ENCODE peak calls at places on chromosome 22, in nine cellular contexts. B is IMR-90, W is mucosa of descending colon, H is body of pancreas, R is HCT116, E is cardiac muscle cell, V is MM.1S, O is heart left ventricle, D is mammary epithelial cell. I is an unnamed sample.

GRCh38 chr22:35353318-35353717 is 27.6 kb upstream of the HMOX1 start:
- DNase-seq in O (peak; percentile 59), R (no peak), V (no peak), E (no peak), B (no peak), D (no peak), H (no peak), W (no peak), I (no peak)

GRCh38 chr22:37982151-37982838 is 2.1 kb downstream of the SOX10 start:
- DNase-seq in V (no peak), W (no peak), R (no peak), B (no peak), D (no peak), E (no peak), O (no peak), H (no peak), I (no peak)

GRCh38 chr22:24189249-24190158 is 8.2 kb downstream of the SUSD2 start:
- DNase-seq in H (peak; percentile 78), B (peak; percentile 50), D (peak; percentile 60), R (no peak), E (peak; percentile 81), O (peak; percentile 77), W (peak; percentile 82), V (peak; percentile 48), I (peak; percentile 45)

GRCh38 chr22:30185129-30185528 is 61.4 kb downstream of the LIF start:
- DNase-seq in E (no peak), B (peak; percentile 71), D (no peak), W (no peak), H (peak; percentile 21), V (no peak), R (no peak), O (no peak), I (no peak)

GRCh38 chr22:26548303-26548702 is 36.0 kb upstream of the TFIP11 start:
- DNase-seq in O (no peak), E (no peak), B (no peak), H (no peak), R (no peak), D (no peak), V (no peak), W (no peak), I (no peak)

GRCh38 chr22:24583221-24583971 is 9.5 kb downstream of the LRRC75B start:
- DNase-seq in H (peak; percentile 48), R (no peak), O (no peak), D (no peak), V (no peak), E (peak; percentile 64), B (peak; percentile 15), W (peak; percentile 43), I (peak; percentile 22)

GRCh38 chr22:24431309-24432034 is 4.1 kb downstream of the ADORA2A start:
- DNase-seq in B (no peak), D (no peak), E (no peak), R (no peak), H (no peak), O (peak; percentile 24), W (no peak), V (no peak), I (no peak)

GRCh38 chr22:40409613-40410113 is 39.3 kb downstream of the SGSM3 start:
- DNase-seq in V (no peak), D (no peak), H (no peak), R (no peak), W (no peak), O (no peak), E (no peak), B (no peak), I (no peak)

GRCh38 chr22:39317084-39317755 is 2.2 kb downstream of the RPL3 start:
- DNase-seq in V (peak; percentile 72), H (peak; percentile 64), B (no peak), D (no peak), O (no peak), E (no peak), R (no peak), W (peak; percentile 47), I (no peak)

GRCh38 chr22:35835998-35836691 is 118.5 kb downstream of the APOL5 start:
- DNase-seq in R (peak; percentile 68), V (no peak), E (peak; percentile 91), D (peak; percentile 80), O (peak; percentile 69), H (peak; percentile 58), W (peak; percentile 64), B (peak; percentile 86), I (peak; percentile 92)

GRCh38 chr22:23213581-23214341 is 33.5 kb downstream of the BCR start:
- DNase-seq in D (no peak), W (no peak), E (no peak), H (no peak), R (no peak), O (no peak), V (no peak), B (no peak), I (no peak)

GRCh38 chr22:41563051-41563711 is 2.4 kb downstream of the CSDC2 start:
- DNase-seq in H (no peak), D (peak; percentile 30), V (no peak), O (peak; percentile 65), E (peak; percentile 72), R (no peak), B (peak; percentile 85), W (no peak), I (peak; percentile 68)

GRCh38 chr22:41504397-41504796 is 35.5 kb downstream of the ACO2 start:
- DNase-seq in B (no peak), D (peak; percentile 26), E (peak; percentile 48), O (peak; percentile 78), H (no peak), V (no peak), W (no peak), R (no peak), I (peak; percentile 55)

DNA sequence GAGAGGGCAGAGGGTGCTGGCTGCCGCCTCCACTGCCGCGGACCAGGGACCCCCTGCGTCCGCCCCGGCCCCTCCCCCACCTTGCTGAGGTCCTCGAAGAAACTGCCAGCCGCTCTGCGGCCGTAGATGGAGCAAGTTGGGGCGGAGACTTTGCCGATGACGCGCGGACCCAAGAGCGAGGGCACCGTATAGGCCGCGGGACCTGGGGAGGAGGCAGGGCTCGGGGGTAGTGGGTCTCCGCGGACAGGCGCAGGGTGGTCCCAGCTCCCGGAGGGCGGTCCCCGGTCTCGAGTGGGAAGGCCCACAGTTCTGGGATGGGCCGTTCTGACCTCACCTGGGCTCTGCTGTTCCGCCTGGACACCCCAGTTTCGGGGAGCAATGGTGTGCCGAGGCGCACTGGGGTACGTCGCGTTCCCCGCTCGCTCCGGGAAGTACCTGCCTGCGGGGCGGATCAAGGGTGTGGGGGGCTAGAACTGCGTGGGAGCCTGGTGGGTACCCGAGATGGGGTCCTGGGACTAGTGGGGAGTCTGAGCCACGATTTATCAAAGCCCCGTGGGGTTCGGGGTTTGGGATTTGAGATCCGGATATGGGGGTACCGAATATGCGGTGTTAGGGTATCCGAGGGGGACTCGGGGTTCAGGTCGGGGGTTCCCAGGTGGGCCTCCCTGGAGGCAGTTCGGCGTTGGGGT is 1.2 kb upstream of the TYMP start:
- DNase-seq in V (peak; percentile 77), B (peak; percentile 63), W (peak; percentile 92), O (peak; percentile 90), R (peak; percentile 76), E (peak; percentile 95), H (peak; percentile 75), D (peak; percentile 56), I (peak; percentile 82)
- H3K4me3 ChIP-seq in V (peak overlapping the region; percentile 63), B (peak overlapping the region; percentile 39), W (peak overlapping the region; percentile 36), O (peak overlapping the region; percentile 70), R (peak overlapping the region; percentile 92), E (peak overlapping the region; percentile 42), H (no peak overlapping the region), D (peak overlapping the region; percentile 43), I (peak overlapping the region; percentile 66)

GRCh38 chr22:29031236-29031982 is 30.2 kb downstream of the C22orf31 start:
- DNase-seq in E (peak; percentile 92), B (peak; percentile 98), R (peak; percentile 97), H (peak; percentile 67), D (peak; percentile 96), V (no peak), W (peak; percentile 51), O (peak; percentile 53), I (peak; percentile 87)
- TF ChIP-seq CTCF in E (peak; percentile 23), B (peak; percentile 13), R (no peak), H (no peak), D (no peak), V (no peak), W (no peak), O (no peak), I (peak; percentile 30)

GRCh38 chr22:46267431-46268279 is at the start of gene TTC38:
- DNase-seq in V (peak; percentile 45), O (peak; percentile 98), W (peak; percentile 94), D (peak; percentile 68), R (peak; percentile 75), H (peak; percentile 98), B (peak; percentile 60), E (peak; percentile 90), I (peak; percentile 75)

GRCh38 chr22:46263208-46263575 is at the start of gene PKDREJ:
- DNase-seq in R (no peak), V (no peak), W (no peak), H (no peak), O (no peak), B (no peak), D (no peak), E (no peak), I (no peak)

GRCh38 chr22:46260038-46260437 is 3.1 kb downstream of the PKDREJ start:
- DNase-seq in E (no peak), R (no peak), B (no peak), O (no peak), D (no peak), W (no peak), H (no peak), V (no peak), I (no peak)

GRCh38 chr22:46259374-46259773 is 3.8 kb downstream of the PKDREJ start:
- DNase-seq in H (no peak), E (no peak), D (no peak), W (no peak), R (no peak), B (no peak), O (no peak), V (no peak), I (no peak)

GRCh38 chr22:46262449-46263207 is 515 bp downstream of the PKDREJ start:
- DNase-seq in B (peak; percentile 35), V (no peak), O (peak; percentile 85), H (peak; percentile 53), R (no peak), D (no peak), E (peak; percentile 67), W (peak; percentile 85), I (peak; percentile 31)
- H3K4me3 ChIP-seq in B (no peak overlapping the region), V (no peak overlapping the region), O (peak overlapping the region; percentile 51), H (no peak overlapping the region), R (no peak overlapping the region), D (no peak overlapping the region), E (no peak overlapping the region), W (no peak overlapping the region), I (no peak overlapping the region)

DNA sequence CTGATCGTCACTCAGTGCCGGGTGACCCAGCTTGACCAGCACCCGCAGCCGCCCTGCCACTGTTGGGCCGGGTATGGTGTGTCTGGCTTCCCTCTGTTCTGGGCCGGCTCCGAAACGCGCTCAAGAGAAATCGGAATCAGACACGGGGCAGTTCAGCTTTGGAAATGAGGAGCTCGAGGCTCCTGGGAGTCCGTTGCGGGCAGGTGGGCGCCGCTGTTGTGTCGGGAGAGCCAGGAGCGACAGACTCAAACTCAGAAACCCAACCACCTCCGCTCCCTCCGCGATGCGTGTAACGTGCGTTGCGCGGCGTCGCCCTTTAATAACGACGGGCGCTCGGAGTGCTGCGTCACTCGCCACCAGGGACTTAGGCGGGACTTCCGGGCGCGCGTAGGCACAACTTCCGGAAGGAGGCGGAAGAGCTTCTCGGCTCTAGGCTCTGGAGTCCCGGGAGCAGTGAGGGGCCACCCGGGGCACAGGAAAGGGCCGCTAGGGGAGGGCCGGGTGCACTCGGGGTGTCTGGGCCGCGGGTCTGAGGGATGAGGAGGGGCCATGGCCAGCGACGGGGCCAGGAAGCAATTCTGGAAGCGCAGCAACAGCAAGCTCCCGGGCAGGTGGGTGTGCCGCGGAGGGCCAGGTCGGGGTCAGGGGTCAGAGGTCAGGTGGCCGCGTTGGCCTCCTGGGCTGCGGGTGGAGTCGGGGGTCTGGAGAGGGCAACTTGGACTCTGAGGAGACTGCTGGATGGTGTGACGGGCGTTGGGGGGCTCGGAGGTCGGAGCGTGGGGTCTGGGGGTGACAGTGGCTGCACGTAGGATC is at the start of gene TBC1D22A:
- DNase-seq in E (peak; percentile 96), V (peak; percentile 97), D (peak; percentile 88), R (peak; percentile 90), H (peak; percentile 95), O (peak; percentile 97), W (peak; percentile 97), B (peak; percentile 92), I (peak; percentile 92)
- TF ChIP-seq CTCF in E (no peak), V (no peak), D (no peak), R (no peak), H (peak; percentile 40), O (no peak), W (no peak), B (no peak), I (no peak)

I was measured in AG10803.